ENCODE peak calls at places on chromosomes 4 and X, in five cellular contexts. F, J, T, B and Q are unnamed samples.
A peak's percentile ranks its signal among the peaks of the same experiment; 100 is the strongest.

GRCh38 chr4:14770025-14770424 is 232.3 kb upstream of the CPEB2 start:
- DNase-seq in F (no peak), J (no peak), T (no peak), B (no peak), Q (no peak)

GRCh38 chr4:162282711-162283110 is 118.9 kb upstream of the FSTL5 start:
- DNase-seq in F (no peak), J (no peak), T (no peak), B (no peak), Q (no peak)

GRCh38 chrX:69951756-69952155 is 98.0 kb downstream of the AWAT2 start:
- DNase-seq in F (no peak), J (peak; percentile 29), T (no peak), B (no peak), Q (no peak)

GRCh38 chr4:7315286-7315685 is 119.4 kb downstream of the PSAPL1 start:
- DNase-seq in F (no peak), J (no peak), T (no peak), B (no peak), Q (peak; percentile 8)

GRCh38 chr4:2818351-2818939 is 25.2 kb upstream of the ADD1 start:
- DNase-seq in F (no peak), J (no peak), T (peak; percentile 17), B (no peak), Q (no peak)

GRCh38 chrX:105645667-105646354 is 176.5 kb upstream of the NRK start:
- DNase-seq in F (no peak), J (peak; percentile 23), T (no peak), B (no peak), Q (no peak)

GRCh38 chrX:133402042-133402453 is 13.2 kb downstream of the GPC4 start:
- DNase-seq in F (no peak), J (peak; percentile 9), T (no peak), B (peak; percentile 5), Q (no peak)

GRCh38 chr4:105474110-105474518 is 252 bp upstream of the PPA2 start:
- DNase-seq in F (no peak), J (peak; percentile 85), T (peak; percentile 89), B (peak; percentile 96), Q (peak; percentile 96)

GRCh38 chr4:38387348-38387747 is 276.7 kb upstream of the KLF3 start:
- DNase-seq in F (no peak), J (peak; percentile 13), T (peak; percentile 51), B (peak; percentile 85), Q (peak; percentile 62)

GRCh38 chr4:126850286-126850685 is 782.5 kb upstream of the INTU start:
- DNase-seq in F (no peak), J (peak; percentile 92), T (no peak), B (no peak), Q (no peak)

GRCh38 chrX:6095469-6095868 is 133.2 kb downstream of the NLGN4X start:
- DNase-seq in F (no peak), J (no peak), T (no peak), B (no peak), Q (no peak)

GRCh38 chr4:3531306-3531886 is 826 bp downstream of the LRPAP1 start:
- DNase-seq in F (no peak), J (peak; percentile 13), T (no peak), B (peak; percentile 68), Q (peak; percentile 46)

GRCh38 chrX:23890933-23891332 is 16.8 kb downstream of the APOO start:
- DNase-seq in F (no peak), J (peak; percentile 16), T (no peak), B (no peak), Q (no peak)

GRCh38 chr4:98908182-98908581 is 20.8 kb downstream of the EIF4E start:
- DNase-seq in F (no peak), J (no peak), T (no peak), B (no peak), Q (no peak)

GRCh38 chrX:74536142-74537010 is 78.0 kb downstream of the RLIM start:
- DNase-seq in F (no peak), J (peak; percentile 78), T (peak; percentile 87), B (peak; percentile 95), Q (peak; percentile 64)

GRCh38 chr4:26885912-26886274 is 25.3 kb downstream of the STIM2 start:
- DNase-seq in F (no peak), J (no peak), T (no peak), B (no peak), Q (no peak)

GRCh38 chr4:28686618-28687017 is 1826.0 kb downstream of the STIM2 start:
- DNase-seq in F (no peak), J (peak; percentile 61), T (no peak), B (no peak), Q (no peak)

GRCh38 chrX:133401539-133401938 is 13.8 kb downstream of the GPC4 start:
- DNase-seq in F (no peak), J (no peak), T (no peak), B (no peak), Q (no peak)

GRCh38 chrX:129427267-129427666 is 96.0 kb downstream of the SMARCA1 start:
- DNase-seq in F (no peak), J (no peak), T (no peak), B (no peak), Q (no peak)

GRCh38 chr4:7055990-7056325 is 11.9 kb downstream of the GRPEL1 start:
- DNase-seq in F (no peak), J (no peak), T (no peak), B (no peak), Q (no peak)

GRCh38 chr4:93730251-93730650 is 98.3 kb upstream of the ATOH1 start:
- DNase-seq in F (no peak), J (no peak), T (no peak), B (no peak), Q (no peak)

DNA sequence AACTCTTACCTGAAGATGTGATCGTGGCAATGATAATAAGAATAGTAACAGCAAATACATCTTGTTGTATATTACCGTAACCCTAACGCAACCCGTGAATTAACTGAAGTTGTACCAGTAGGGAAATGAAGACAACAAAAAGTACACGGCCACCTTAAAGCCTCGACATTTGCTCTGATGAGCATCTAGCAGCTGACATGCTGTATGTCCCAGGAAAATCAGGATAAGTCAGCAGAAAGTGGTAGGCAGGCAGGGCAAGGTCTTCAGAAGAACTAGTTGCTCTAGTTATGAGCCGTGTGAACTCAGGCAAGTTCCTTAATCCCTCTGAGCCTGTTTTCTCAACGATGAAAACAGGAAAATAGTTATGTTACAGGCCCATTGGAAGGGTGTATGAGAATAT is 7.7 kb upstream of the ASB5 start:
- DNase-seq in F (no peak), J (no peak), T (no peak), B (no peak), Q (no peak)
- H3K4me3 ChIP-seq in F (no peak overlapping the region), J (no peak overlapping the region), T (peak overlapping the region; percentile 64), B (no peak overlapping the region), Q (peak overlapping the region; percentile 1)

GRCh38 chr4:115729739-115730266 is 616.4 kb upstream of the NDST4 start:
- DNase-seq in F (no peak), J (no peak), T (no peak), B (no peak), Q (no peak)
- H3K4me3 ChIP-seq in F (no peak overlapping the region), J (no peak overlapping the region), T (no peak overlapping the region), B (no peak overlapping the region), Q (no peak overlapping the region)

DNA sequence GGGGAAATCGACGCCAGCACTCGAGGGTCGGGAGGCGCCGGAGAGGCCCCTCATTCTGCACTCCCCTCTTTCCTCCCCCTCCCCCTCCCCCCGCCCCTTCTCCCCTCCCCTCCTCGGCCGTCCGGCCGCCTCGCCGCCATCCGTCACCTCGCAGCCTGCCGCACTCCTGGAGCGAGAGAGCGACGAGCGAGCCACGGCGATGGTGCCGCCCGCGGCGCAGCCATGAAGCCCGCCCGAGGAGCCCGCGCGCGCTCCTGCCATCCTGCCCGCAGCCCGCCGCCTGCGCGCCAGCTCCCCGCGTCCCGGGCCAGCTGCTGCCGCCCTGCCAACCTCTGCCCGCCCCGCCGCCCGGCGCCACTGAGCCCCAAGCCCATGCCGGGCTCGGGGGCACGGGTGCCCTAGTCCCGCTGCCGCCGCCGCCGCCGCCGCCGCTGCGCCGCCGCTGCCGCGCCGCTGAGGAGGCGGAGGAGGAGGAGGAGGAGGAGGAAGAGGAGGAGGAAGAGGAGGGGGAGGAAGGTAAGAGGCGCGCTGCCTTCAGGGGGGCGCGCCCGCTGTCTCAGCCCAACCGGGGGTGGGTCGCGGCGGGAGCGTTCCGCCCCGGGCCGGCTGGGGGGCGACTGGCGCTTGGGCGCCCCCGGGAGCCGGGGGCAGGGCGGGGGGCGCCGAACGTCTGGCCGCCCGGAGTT is at the start of gene FRMPD3:
- DNase-seq in F (no peak), J (no peak), T (no peak), B (no peak), Q (no peak)
- H3K4me3 ChIP-seq in F (peak within 1 kb of the TSS; percentile 9), J (peak within 1 kb of the TSS; percentile 25), T (peak within 1 kb of the TSS; percentile 49), B (no peak within 1 kb of the TSS), Q (peak within 1 kb of the TSS; percentile 24)

GRCh38 chr4:42399393-42399792 is 2.1 kb downstream of the SHISA3 start:
- DNase-seq in F (no peak), J (no peak), T (no peak), B (no peak), Q (no peak)
- H3K4me3 ChIP-seq in F (no peak overlapping the region), J (peak overlapping the region; percentile 59), T (peak overlapping the region; percentile 69), B (no peak overlapping the region), Q (no peak overlapping the region)

GRCh38 chr4:122798917-122799316 is 27.7 kb upstream of the FGF2 start:
- DNase-seq in F (no peak), J (no peak), T (no peak), B (no peak), Q (no peak)

GRCh38 chr4:122796801-122797404 is 29.7 kb upstream of the FGF2 start:
- DNase-seq in F (no peak), J (no peak), T (no peak), B (no peak), Q (no peak)

GRCh38 chr4:122798101-122798500 is 28.5 kb upstream of the FGF2 start:
- DNase-seq in F (no peak), J (peak; percentile 94), T (peak; percentile 23), B (no peak), Q (no peak)

GRCh38 chr4:122793811-122794210 is 32.8 kb upstream of the FGF2 start:
- DNase-seq in F (no peak), J (no peak), T (no peak), B (no peak), Q (no peak)

DNA sequence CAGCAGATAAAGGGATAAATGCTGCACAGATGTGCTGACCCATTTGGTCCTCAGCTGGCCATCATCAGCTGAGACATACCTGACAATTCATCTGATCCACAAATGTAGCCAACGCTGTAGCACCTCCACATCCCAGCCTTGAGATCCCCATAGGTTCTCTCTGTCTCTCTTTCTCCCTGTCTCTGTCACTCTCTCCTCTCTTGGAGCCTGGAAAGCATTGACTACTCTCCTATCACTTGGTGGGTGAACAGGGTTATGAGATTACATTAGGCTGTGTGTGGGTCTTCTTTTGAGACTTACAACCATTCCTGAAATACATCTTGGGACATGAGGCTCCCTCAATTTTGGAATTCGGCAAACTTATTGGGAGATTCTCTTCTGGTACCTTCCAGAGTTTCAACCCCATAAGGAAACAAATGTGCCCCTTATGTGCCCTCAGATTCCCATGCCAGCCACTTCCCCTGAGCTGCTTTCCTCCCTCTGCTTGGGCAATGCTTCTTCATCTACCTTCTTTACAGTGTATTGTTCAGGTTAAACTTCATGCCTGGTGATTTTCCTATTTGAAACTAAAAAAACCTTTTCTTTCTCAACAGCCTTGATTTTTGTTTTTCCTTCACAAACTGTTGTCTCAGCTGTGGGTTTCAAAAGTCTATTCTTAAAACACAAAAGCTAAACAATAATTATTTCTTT is 29.1 kb upstream of the FGF2 start:
- DNase-seq in F (no peak), J (no peak), T (no peak), B (no peak), Q (no peak)
- H3K4me3 ChIP-seq in F (no peak overlapping the region), J (no peak overlapping the region), T (peak overlapping the region; percentile 13), B (no peak overlapping the region), Q (no peak overlapping the region)